ENCODE peak calls at places on chromosomes 16 and 17, in six cellular contexts. One of them, this sample, is unnamed.

GRCh38 chr16:72203401-72203800 is 31.4 kb upstream of the PMFBP1 start:
- DNase-seq in astrocyte of the spinal cord: peak; percentile 28
- DNase-seq in HFF-Myc: peak; percentile 15
- DNase-seq in fibroblast of the aortic adventitia: peak; percentile 18
- DNase-seq in HFFc6: peak; percentile 30
- DNase-seq in fibroblast of lung: peak; percentile 29
- DNase-seq in this sample: no peak

GRCh38 chr16:47460301-47460754 is 535 bp downstream of the ITFG1 start:
- DNase-seq in astrocyte of the spinal cord: no peak
- DNase-seq in HFF-Myc: no peak
- DNase-seq in fibroblast of the aortic adventitia: no peak
- DNase-seq in HFFc6: no peak
- DNase-seq in fibroblast of lung: peak; percentile 41
- DNase-seq in this sample: no peak

GRCh38 chr16:50067290-50067853 is 1.6 kb downstream of the HEATR3 start:
- DNase-seq in astrocyte of the spinal cord: peak; percentile 66
- DNase-seq in HFF-Myc: peak; percentile 48
- DNase-seq in fibroblast of the aortic adventitia: peak; percentile 70
- DNase-seq in HFFc6: peak; percentile 61
- DNase-seq in fibroblast of lung: peak; percentile 56
- DNase-seq in this sample: peak; percentile 34

GRCh38 chr16:9183682-9184353 is 92.4 kb downstream of the HAPSTR1 start:
- DNase-seq in astrocyte of the spinal cord: no peak
- DNase-seq in HFF-Myc: no peak
- DNase-seq in fibroblast of the aortic adventitia: no peak
- DNase-seq in HFFc6: no peak
- DNase-seq in fibroblast of lung: no peak
- DNase-seq in this sample: no peak

GRCh38 chr17:64779344-64780095 is 117.4 kb upstream of the SMURF2 start:
- DNase-seq in astrocyte of the spinal cord: no peak
- DNase-seq in HFF-Myc: no peak
- DNase-seq in fibroblast of the aortic adventitia: no peak
- DNase-seq in HFFc6: no peak
- DNase-seq in fibroblast of lung: no peak
- DNase-seq in this sample: no peak

GRCh38 chr17:80259642-80260535 is 763 bp upstream of the RNF213 start:
- DNase-seq in astrocyte of the spinal cord: peak; percentile 74
- DNase-seq in HFF-Myc: no peak
- DNase-seq in fibroblast of the aortic adventitia: peak; percentile 65
- DNase-seq in HFFc6: peak; percentile 54
- DNase-seq in fibroblast of lung: peak; percentile 68
- DNase-seq in this sample: peak; percentile 59

GRCh38 chr16:84953051-84953746 is 58.1 kb downstream of the ZDHHC7 start:
- DNase-seq in astrocyte of the spinal cord: no peak
- DNase-seq in HFF-Myc: no peak
- DNase-seq in fibroblast of the aortic adventitia: no peak
- DNase-seq in HFFc6: no peak
- DNase-seq in fibroblast of lung: no peak
- DNase-seq in this sample: no peak

GRCh38 chr16:87678618-87679017 is 76.3 kb downstream of the JPH3 start:
- DNase-seq in astrocyte of the spinal cord: no peak
- DNase-seq in HFF-Myc: no peak
- DNase-seq in fibroblast of the aortic adventitia: no peak
- DNase-seq in HFFc6: no peak
- DNase-seq in fibroblast of lung: no peak
- DNase-seq in this sample: no peak

GRCh38 chr16:65195998-65196397 is 74.1 kb upstream of the CDH11 start:
- DNase-seq in astrocyte of the spinal cord: no peak
- DNase-seq in HFF-Myc: no peak
- DNase-seq in fibroblast of the aortic adventitia: no peak
- DNase-seq in HFFc6: peak; percentile 32
- DNase-seq in fibroblast of lung: peak; percentile 16
- DNase-seq in this sample: no peak

GRCh38 chr16:14388243-14388642 is 241.8 kb downstream of the PARN start:
- DNase-seq in astrocyte of the spinal cord: no peak
- DNase-seq in HFF-Myc: no peak
- DNase-seq in fibroblast of the aortic adventitia: no peak
- DNase-seq in HFFc6: no peak
- DNase-seq in fibroblast of lung: no peak
- DNase-seq in this sample: no peak

GRCh38 chr17:41329279-41329925 is 13.9 kb upstream of the KRTAP17-1 start:
- DNase-seq in astrocyte of the spinal cord: peak; percentile 38
- DNase-seq in HFF-Myc: peak; percentile 54
- DNase-seq in fibroblast of the aortic adventitia: peak; percentile 43
- DNase-seq in HFFc6: peak; percentile 63
- DNase-seq in fibroblast of lung: peak; percentile 39
- DNase-seq in this sample: peak; percentile 8

GRCh38 chr17:20073056-20073979 is 64.2 kb downstream of the SPECC1 start:
- DNase-seq in astrocyte of the spinal cord: peak; percentile 30
- DNase-seq in HFF-Myc: no peak
- DNase-seq in fibroblast of the aortic adventitia: peak; percentile 7
- DNase-seq in HFFc6: no peak
- DNase-seq in fibroblast of lung: peak; percentile 52
- DNase-seq in this sample: no peak

GRCh38 chr16:31148281-31148728 is 1.6 kb downstream of the PRSS36 start:
- DNase-seq in astrocyte of the spinal cord: no peak
- DNase-seq in HFF-Myc: no peak
- DNase-seq in fibroblast of the aortic adventitia: no peak
- DNase-seq in HFFc6: no peak
- DNase-seq in fibroblast of lung: no peak
- DNase-seq in this sample: no peak

GRCh38 chr16:81190667-81191066 is 47.8 kb upstream of the BCO1 start:
- DNase-seq in astrocyte of the spinal cord: no peak
- DNase-seq in HFF-Myc: no peak
- DNase-seq in fibroblast of the aortic adventitia: peak; percentile 51
- DNase-seq in HFFc6: peak; percentile 56
- DNase-seq in fibroblast of lung: peak; percentile 23
- DNase-seq in this sample: no peak

GRCh38 chr16:57604177-57604576 is 24.3 kb upstream of the ADGRG1 start:
- DNase-seq in astrocyte of the spinal cord: no peak
- DNase-seq in HFF-Myc: no peak
- DNase-seq in fibroblast of the aortic adventitia: no peak
- DNase-seq in HFFc6: no peak
- DNase-seq in fibroblast of lung: no peak
- DNase-seq in this sample: no peak

GRCh38 chr16:86387461-86388440 is 122.6 kb upstream of the FOXF1 start:
- DNase-seq in astrocyte of the spinal cord: peak; percentile 94
- DNase-seq in HFF-Myc: peak; percentile 95
- DNase-seq in fibroblast of the aortic adventitia: peak; percentile 97
- DNase-seq in HFFc6: peak; percentile 96
- DNase-seq in fibroblast of lung: peak; percentile 100
- DNase-seq in this sample: peak; percentile 89

GRCh38 chr17:57955183-57955952 is at the start of gene CUEDC1:
- DNase-seq in astrocyte of the spinal cord: peak; percentile 47
- DNase-seq in HFF-Myc: no peak
- DNase-seq in fibroblast of the aortic adventitia: peak; percentile 44
- DNase-seq in HFFc6: peak; percentile 61
- DNase-seq in fibroblast of lung: peak; percentile 51
- DNase-seq in this sample: no peak

GRCh38 chr17:72632026-72632684 is 460.3 kb downstream of the SLC39A11 start:
- DNase-seq in astrocyte of the spinal cord: no peak
- DNase-seq in HFF-Myc: no peak
- DNase-seq in fibroblast of the aortic adventitia: no peak
- DNase-seq in HFFc6: no peak
- DNase-seq in fibroblast of lung: no peak
- DNase-seq in this sample: no peak

GRCh38 chr17:19360772-19361171 is 1.8 kb downstream of the B9D1 start:
- DNase-seq in astrocyte of the spinal cord: no peak
- DNase-seq in HFF-Myc: no peak
- DNase-seq in fibroblast of the aortic adventitia: no peak
- DNase-seq in HFFc6: no peak
- DNase-seq in fibroblast of lung: no peak
- DNase-seq in this sample: no peak

GRCh38 chr17:46979023-46979870 is at the start of gene RPRML:
- DNase-seq in astrocyte of the spinal cord: no peak
- DNase-seq in HFF-Myc: no peak
- DNase-seq in fibroblast of the aortic adventitia: no peak
- DNase-seq in HFFc6: no peak
- DNase-seq in fibroblast of lung: peak; percentile 27
- DNase-seq in this sample: no peak

GRCh38 chr16:86730597-86730996 is 152.2 kb downstream of the FOXL1 start:
- DNase-seq in astrocyte of the spinal cord: no peak
- DNase-seq in HFF-Myc: no peak
- DNase-seq in fibroblast of the aortic adventitia: no peak
- DNase-seq in HFFc6: no peak
- DNase-seq in fibroblast of lung: no peak
- DNase-seq in this sample: no peak

GRCh38 chr16:89064606-89065444 is 28.8 kb upstream of the ACSF3 start:
- DNase-seq in astrocyte of the spinal cord: no peak
- DNase-seq in HFF-Myc: no peak
- DNase-seq in fibroblast of the aortic adventitia: no peak
- DNase-seq in HFFc6: no peak
- DNase-seq in fibroblast of lung: no peak
- DNase-seq in this sample: no peak

GRCh38 chr17:60425626-60426025 is 3.3 kb downstream of the CHCT1 start:
- DNase-seq in astrocyte of the spinal cord: no peak
- DNase-seq in HFF-Myc: no peak
- DNase-seq in fibroblast of the aortic adventitia: no peak
- DNase-seq in HFFc6: no peak
- DNase-seq in fibroblast of lung: no peak
- DNase-seq in this sample: no peak

GRCh38 chr17:60426596-60426995 is 4.3 kb downstream of the CHCT1 start:
- DNase-seq in astrocyte of the spinal cord: no peak
- DNase-seq in HFF-Myc: no peak
- DNase-seq in fibroblast of the aortic adventitia: no peak
- DNase-seq in HFFc6: no peak
- DNase-seq in fibroblast of lung: no peak
- DNase-seq in this sample: no peak

GRCh38 chr17:60421273-60422161 is 772 bp upstream of the CHCT1 start:
- DNase-seq in astrocyte of the spinal cord: peak; percentile 51
- DNase-seq in HFF-Myc: no peak
- DNase-seq in fibroblast of the aortic adventitia: peak; percentile 48
- DNase-seq in HFFc6: no peak
- DNase-seq in fibroblast of lung: peak; percentile 45
- DNase-seq in this sample: no peak

GRCh38 chr17:60423865-60424264 is 1.6 kb downstream of the CHCT1 start:
- DNase-seq in astrocyte of the spinal cord: no peak
- DNase-seq in HFF-Myc: no peak
- DNase-seq in fibroblast of the aortic adventitia: no peak
- DNase-seq in HFFc6: no peak
- DNase-seq in fibroblast of lung: no peak
- DNase-seq in this sample: no peak

DNA sequence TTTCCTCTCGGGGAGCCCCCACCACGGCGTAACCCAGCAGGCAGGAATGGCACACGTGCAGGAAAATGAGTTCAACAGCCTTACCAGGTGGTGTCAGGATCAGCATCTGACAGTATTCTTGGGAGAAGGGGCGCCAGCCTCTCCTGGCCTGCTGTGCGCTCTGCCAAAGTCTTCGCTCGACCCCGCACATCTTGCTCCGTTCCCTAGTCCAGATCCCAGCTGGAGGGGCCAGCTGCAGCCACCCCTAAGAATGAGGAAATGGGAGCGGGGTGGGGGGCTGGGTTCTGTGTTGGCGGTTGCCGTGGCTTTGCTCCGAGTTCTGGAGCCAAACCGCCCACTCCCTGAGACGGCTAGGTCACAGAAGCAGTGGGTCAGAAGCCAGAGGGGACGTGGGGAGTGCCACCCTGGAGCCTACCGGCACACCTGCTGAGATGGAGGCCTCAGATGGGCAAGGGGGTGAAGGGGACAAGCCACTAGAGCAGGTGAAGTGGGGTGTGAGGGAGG is at the start of gene CHCT1:
- DNase-seq in astrocyte of the spinal cord: no peak
- DNase-seq in HFF-Myc: no peak
- DNase-seq in fibroblast of the aortic adventitia: no peak
- DNase-seq in HFFc6: no peak
- DNase-seq in fibroblast of lung: no peak
- DNase-seq in this sample: no peak
- TF ChIP-seq CTCF in astrocyte of the spinal cord: no peak
- TF ChIP-seq CTCF in HFF-Myc: no peak
- TF ChIP-seq CTCF in fibroblast of the aortic adventitia: no peak
- TF ChIP-seq CTCF in HFFc6: no peak
- TF ChIP-seq CTCF in fibroblast of lung: no peak
- TF ChIP-seq CTCF in this sample: no peak

GRCh38 chr16:3017806-3018506 is at the start of gene CLDN6:
- DNase-seq in astrocyte of the spinal cord: no peak
- DNase-seq in HFF-Myc: no peak
- DNase-seq in fibroblast of the aortic adventitia: no peak
- DNase-seq in HFFc6: no peak
- DNase-seq in fibroblast of lung: no peak
- DNase-seq in this sample: no peak
- TF ChIP-seq CTCF in astrocyte of the spinal cord: peak; percentile 46
- TF ChIP-seq CTCF in HFF-Myc: peak; percentile 22
- TF ChIP-seq CTCF in fibroblast of the aortic adventitia: no peak
- TF ChIP-seq CTCF in HFFc6: peak; percentile 61
- TF ChIP-seq CTCF in fibroblast of lung: peak; percentile 23
- TF ChIP-seq CTCF in this sample: peak; percentile 10

GRCh38 chr17:37659887-37660286 is 16.6 kb upstream of the DDX52 start:
- DNase-seq in astrocyte of the spinal cord: no peak
- DNase-seq in HFF-Myc: no peak
- DNase-seq in fibroblast of the aortic adventitia: no peak
- DNase-seq in HFFc6: no peak
- DNase-seq in fibroblast of lung: no peak
- DNase-seq in this sample: no peak

GRCh38 chr17:37657202-37657601 is 14.0 kb upstream of the DDX52 start:
- DNase-seq in astrocyte of the spinal cord: no peak
- DNase-seq in HFF-Myc: no peak
- DNase-seq in fibroblast of the aortic adventitia: no peak
- DNase-seq in HFFc6: no peak
- DNase-seq in fibroblast of lung: no peak
- DNase-seq in this sample: no peak

GRCh38 chr17:37662358-37662757 is 19.1 kb upstream of the DDX52 start:
- DNase-seq in astrocyte of the spinal cord: no peak
- DNase-seq in HFF-Myc: no peak
- DNase-seq in fibroblast of the aortic adventitia: no peak
- DNase-seq in HFFc6: no peak
- DNase-seq in fibroblast of lung: no peak
- DNase-seq in this sample: no peak

GRCh38 chr17:37664214-37664613 is 21.0 kb upstream of the DDX52 start:
- DNase-seq in astrocyte of the spinal cord: no peak
- DNase-seq in HFF-Myc: no peak
- DNase-seq in fibroblast of the aortic adventitia: no peak
- DNase-seq in HFFc6: no peak
- DNase-seq in fibroblast of lung: no peak
- DNase-seq in this sample: no peak

GRCh38 chr17:37661372-37662014 is 18.2 kb upstream of the DDX52 start:
- DNase-seq in astrocyte of the spinal cord: no peak
- DNase-seq in HFF-Myc: no peak
- DNase-seq in fibroblast of the aortic adventitia: no peak
- DNase-seq in HFFc6: no peak
- DNase-seq in fibroblast of lung: no peak
- DNase-seq in this sample: no peak
- TF ChIP-seq CTCF in astrocyte of the spinal cord: peak; percentile 8
- TF ChIP-seq CTCF in HFF-Myc: no peak
- TF ChIP-seq CTCF in fibroblast of the aortic adventitia: no peak
- TF ChIP-seq CTCF in HFFc6: peak; percentile 56
- TF ChIP-seq CTCF in fibroblast of lung: no peak
- TF ChIP-seq CTCF in this sample: no peak

DNA sequence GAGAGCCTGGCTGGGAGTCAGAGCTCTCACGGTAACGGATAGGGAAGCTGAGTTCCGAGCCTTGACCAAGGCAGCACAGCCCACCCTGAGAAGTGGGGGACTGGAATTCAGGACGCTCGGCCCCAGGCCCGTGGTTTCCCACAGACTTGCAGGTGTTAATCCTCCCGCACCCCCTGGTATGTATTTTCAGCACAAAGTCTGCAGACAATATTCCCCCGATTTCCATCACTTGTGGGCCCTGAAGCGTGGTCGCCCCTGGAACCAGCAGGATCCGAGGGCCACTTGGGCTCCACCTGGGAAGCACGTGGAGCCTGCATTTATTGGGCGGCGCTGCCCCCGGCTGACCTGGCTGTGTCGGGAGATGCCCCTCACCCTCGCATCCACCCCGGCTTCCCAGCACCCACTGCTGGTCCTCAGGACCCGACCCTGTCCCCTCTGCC is 60.2 kb downstream of the WSB1 start:
- DNase-seq in astrocyte of the spinal cord: no peak
- DNase-seq in HFF-Myc: no peak
- DNase-seq in fibroblast of the aortic adventitia: no peak
- DNase-seq in HFFc6: no peak
- DNase-seq in fibroblast of lung: no peak
- DNase-seq in this sample: no peak
- TF ChIP-seq CTCF in astrocyte of the spinal cord: no peak
- TF ChIP-seq CTCF in HFF-Myc: no peak
- TF ChIP-seq CTCF in fibroblast of the aortic adventitia: no peak
- TF ChIP-seq CTCF in HFFc6: peak; percentile 71
- TF ChIP-seq CTCF in fibroblast of lung: no peak
- TF ChIP-seq CTCF in this sample: no peak